ENCODE peak calls at places on chromosomes 11 and 22, in ten cellular contexts. One of them, this sample, is unnamed.
A peak's percentile ranks its signal among the peaks of the same experiment; 100 is the strongest.

GRCh38 chr11:19976281-19976941 is 183.9 kb downstream of the DBX1 start:
- DNase-seq in hepatocyte: peak; percentile 53
- DNase-seq in neural progenitor cell: no peak
- DNase-seq in mammary epithelial cell: no peak
- DNase-seq in HCT116: no peak
- DNase-seq in astrocyte: no peak
- DNase-seq in mesenchymal stem cell: no peak
- DNase-seq in GM23248: no peak
- DNase-seq in fibroblast of lung: no peak
- DNase-seq in PC-9: no peak
- DNase-seq in this sample: no peak

GRCh38 chr11:6431861-6432260 is 8.9 kb downstream of the HPX start:
- DNase-seq in hepatocyte: no peak
- DNase-seq in neural progenitor cell: no peak
- DNase-seq in mammary epithelial cell: peak; percentile 86
- DNase-seq in HCT116: peak; percentile 46
- DNase-seq in astrocyte: peak; percentile 67
- DNase-seq in mesenchymal stem cell: peak; percentile 40
- DNase-seq in GM23248: peak; percentile 94
- DNase-seq in fibroblast of lung: peak; percentile 79
- DNase-seq in PC-9: peak; percentile 83
- DNase-seq in this sample: no peak

GRCh38 chr22:39490135-39490798 is 11.8 kb upstream of the MIEF1 start:
- DNase-seq in hepatocyte: peak; percentile 76
- DNase-seq in neural progenitor cell: peak; percentile 89
- DNase-seq in mammary epithelial cell: peak; percentile 75
- DNase-seq in HCT116: peak; percentile 79
- DNase-seq in astrocyte: peak; percentile 65
- DNase-seq in mesenchymal stem cell: peak; percentile 46
- DNase-seq in GM23248: peak; percentile 91
- DNase-seq in fibroblast of lung: peak; percentile 72
- DNase-seq in PC-9: peak; percentile 68
- DNase-seq in this sample: peak; percentile 80

GRCh38 chr11:117814766-117815261 is 9.7 kb downstream of the FXYD2 start:
- DNase-seq in hepatocyte: peak; percentile 90
- DNase-seq in neural progenitor cell: peak; percentile 56
- DNase-seq in mammary epithelial cell: no peak
- DNase-seq in HCT116: no peak
- DNase-seq in astrocyte: peak; percentile 33
- DNase-seq in mesenchymal stem cell: no peak
- DNase-seq in GM23248: no peak
- DNase-seq in fibroblast of lung: peak; percentile 48
- DNase-seq in PC-9: no peak
- DNase-seq in this sample: no peak

GRCh38 chr22:22168190-22168940 is 76.2 kb upstream of the VPREB1 start:
- DNase-seq in hepatocyte: peak; percentile 23
- DNase-seq in neural progenitor cell: peak; percentile 30
- DNase-seq in mammary epithelial cell: peak; percentile 42
- DNase-seq in HCT116: peak; percentile 88
- DNase-seq in astrocyte: peak; percentile 19
- DNase-seq in mesenchymal stem cell: peak; percentile 9
- DNase-seq in GM23248: peak; percentile 21
- DNase-seq in fibroblast of lung: peak; percentile 37
- DNase-seq in PC-9: peak; percentile 0
- DNase-seq in this sample: peak; percentile 16

GRCh38 chr22:49969751-49970527 is 9.4 kb downstream of the PIM3 start:
- DNase-seq in hepatocyte: peak; percentile 15
- DNase-seq in neural progenitor cell: no peak
- DNase-seq in mammary epithelial cell: no peak
- DNase-seq in HCT116: no peak
- DNase-seq in astrocyte: no peak
- DNase-seq in mesenchymal stem cell: no peak
- DNase-seq in GM23248: no peak
- DNase-seq in fibroblast of lung: no peak
- DNase-seq in PC-9: no peak
- DNase-seq in this sample: peak; percentile 21

GRCh38 chr11:122733301-122733686 is 77.8 kb downstream of the UBASH3B start:
- DNase-seq in hepatocyte: no peak
- DNase-seq in neural progenitor cell: no peak
- DNase-seq in mammary epithelial cell: no peak
- DNase-seq in HCT116: no peak
- DNase-seq in astrocyte: peak; percentile 77
- DNase-seq in mesenchymal stem cell: peak; percentile 85
- DNase-seq in GM23248: no peak
- DNase-seq in fibroblast of lung: peak; percentile 77
- DNase-seq in PC-9: no peak
- DNase-seq in this sample: no peak

GRCh38 chr22:30033891-30034290 is 46.4 kb upstream of the HORMAD2 start:
- DNase-seq in hepatocyte: no peak
- DNase-seq in neural progenitor cell: no peak
- DNase-seq in mammary epithelial cell: no peak
- DNase-seq in HCT116: no peak
- DNase-seq in astrocyte: no peak
- DNase-seq in mesenchymal stem cell: no peak
- DNase-seq in GM23248: no peak
- DNase-seq in fibroblast of lung: no peak
- DNase-seq in PC-9: no peak
- DNase-seq in this sample: no peak

GRCh38 chr22:40525250-40525884 is 111.2 kb downstream of the MRTFA start:
- DNase-seq in hepatocyte: peak; percentile 38
- DNase-seq in neural progenitor cell: peak; percentile 41
- DNase-seq in mammary epithelial cell: peak; percentile 20
- DNase-seq in HCT116: no peak
- DNase-seq in astrocyte: no peak
- DNase-seq in mesenchymal stem cell: peak; percentile 45
- DNase-seq in GM23248: peak; percentile 63
- DNase-seq in fibroblast of lung: no peak
- DNase-seq in PC-9: peak; percentile 46
- DNase-seq in this sample: no peak

GRCh38 chr11:42770444-42771065 is 541.2 kb upstream of the API5 start:
- DNase-seq in hepatocyte: peak; percentile 64
- DNase-seq in neural progenitor cell: peak; percentile 56
- DNase-seq in mammary epithelial cell: peak; percentile 2
- DNase-seq in HCT116: no peak
- DNase-seq in astrocyte: no peak
- DNase-seq in mesenchymal stem cell: peak; percentile 15
- DNase-seq in GM23248: peak; percentile 43
- DNase-seq in fibroblast of lung: peak; percentile 3
- DNase-seq in PC-9: no peak
- DNase-seq in this sample: peak; percentile 17

GRCh38 chr11:67652965-67653845 is 2.7 kb upstream of the ACY3 start:
- DNase-seq in hepatocyte: no peak
- DNase-seq in neural progenitor cell: peak; percentile 0
- DNase-seq in mammary epithelial cell: no peak
- DNase-seq in HCT116: no peak
- DNase-seq in astrocyte: no peak
- DNase-seq in mesenchymal stem cell: no peak
- DNase-seq in GM23248: no peak
- DNase-seq in fibroblast of lung: no peak
- DNase-seq in PC-9: no peak
- DNase-seq in this sample: no peak

GRCh38 chr22:45511847-45512261 is 9.2 kb downstream of the FBLN1 start:
- DNase-seq in hepatocyte: peak; percentile 57
- DNase-seq in neural progenitor cell: no peak
- DNase-seq in mammary epithelial cell: no peak
- DNase-seq in HCT116: no peak
- DNase-seq in astrocyte: peak; percentile 88
- DNase-seq in mesenchymal stem cell: peak; percentile 91
- DNase-seq in GM23248: peak; percentile 95
- DNase-seq in fibroblast of lung: peak; percentile 91
- DNase-seq in PC-9: no peak
- DNase-seq in this sample: no peak

GRCh38 chr11:119108151-119108856 is 1.2 kb downstream of the C2CD2L start:
- DNase-seq in hepatocyte: peak; percentile 43
- DNase-seq in neural progenitor cell: peak; percentile 54
- DNase-seq in mammary epithelial cell: peak; percentile 37
- DNase-seq in HCT116: no peak
- DNase-seq in astrocyte: no peak
- DNase-seq in mesenchymal stem cell: peak; percentile 28
- DNase-seq in GM23248: peak; percentile 37
- DNase-seq in fibroblast of lung: no peak
- DNase-seq in PC-9: peak; percentile 85
- DNase-seq in this sample: peak; percentile 49

GRCh38 chr11:69156673-69157155 is 979 bp downstream of the SMIM38 start:
- DNase-seq in hepatocyte: peak; percentile 33
- DNase-seq in neural progenitor cell: no peak
- DNase-seq in mammary epithelial cell: no peak
- DNase-seq in HCT116: no peak
- DNase-seq in astrocyte: no peak
- DNase-seq in mesenchymal stem cell: peak; percentile 38
- DNase-seq in GM23248: peak; percentile 45
- DNase-seq in fibroblast of lung: peak; percentile 22
- DNase-seq in PC-9: no peak
- DNase-seq in this sample: no peak

GRCh38 chr11:117717485-117718314 is 79.3 kb downstream of the DSCAML1 start:
- DNase-seq in hepatocyte: peak; percentile 69
- DNase-seq in neural progenitor cell: peak; percentile 35
- DNase-seq in mammary epithelial cell: no peak
- DNase-seq in HCT116: no peak
- DNase-seq in astrocyte: no peak
- DNase-seq in mesenchymal stem cell: no peak
- DNase-seq in GM23248: no peak
- DNase-seq in fibroblast of lung: no peak
- DNase-seq in PC-9: peak; percentile 31
- DNase-seq in this sample: peak; percentile 75

GRCh38 chr22:42773161-42773560 is 52.5 kb upstream of the A4GALT start:
- DNase-seq in hepatocyte: no peak
- DNase-seq in neural progenitor cell: no peak
- DNase-seq in mammary epithelial cell: no peak
- DNase-seq in HCT116: no peak
- DNase-seq in astrocyte: no peak
- DNase-seq in mesenchymal stem cell: no peak
- DNase-seq in GM23248: no peak
- DNase-seq in fibroblast of lung: no peak
- DNase-seq in PC-9: no peak
- DNase-seq in this sample: peak; percentile 48

GRCh38 chr11:71456294-71456693 is 3.3 kb downstream of the NADSYN1 start:
- DNase-seq in hepatocyte: no peak
- DNase-seq in neural progenitor cell: no peak
- DNase-seq in mammary epithelial cell: no peak
- DNase-seq in HCT116: no peak
- DNase-seq in astrocyte: no peak
- DNase-seq in mesenchymal stem cell: no peak
- DNase-seq in GM23248: no peak
- DNase-seq in fibroblast of lung: no peak
- DNase-seq in PC-9: no peak
- DNase-seq in this sample: no peak

GRCh38 chr11:8631395-8632110 is 37.5 kb upstream of the STK33 start:
- DNase-seq in hepatocyte: peak; percentile 57
- DNase-seq in neural progenitor cell: no peak
- DNase-seq in mammary epithelial cell: peak; percentile 62
- DNase-seq in HCT116: no peak
- DNase-seq in astrocyte: peak; percentile 79
- DNase-seq in mesenchymal stem cell: peak; percentile 81
- DNase-seq in GM23248: peak; percentile 81
- DNase-seq in fibroblast of lung: peak; percentile 82
- DNase-seq in PC-9: no peak
- DNase-seq in this sample: no peak
- H2AFZ ChIP-seq in hepatocyte: no peak overlapping the region
- H2AFZ ChIP-seq in neural progenitor cell: no peak overlapping the region
- H2AFZ ChIP-seq in mammary epithelial cell: no peak overlapping the region
- H2AFZ ChIP-seq in HCT116: no peak overlapping the region
- H2AFZ ChIP-seq in astrocyte: no peak overlapping the region
- H2AFZ ChIP-seq in mesenchymal stem cell: no peak overlapping the region
- H2AFZ ChIP-seq in GM23248: no peak overlapping the region
- H2AFZ ChIP-seq in fibroblast of lung: no peak overlapping the region
- H2AFZ ChIP-seq in PC-9: no peak overlapping the region
- H2AFZ ChIP-seq in this sample: no peak overlapping the region

DNA sequence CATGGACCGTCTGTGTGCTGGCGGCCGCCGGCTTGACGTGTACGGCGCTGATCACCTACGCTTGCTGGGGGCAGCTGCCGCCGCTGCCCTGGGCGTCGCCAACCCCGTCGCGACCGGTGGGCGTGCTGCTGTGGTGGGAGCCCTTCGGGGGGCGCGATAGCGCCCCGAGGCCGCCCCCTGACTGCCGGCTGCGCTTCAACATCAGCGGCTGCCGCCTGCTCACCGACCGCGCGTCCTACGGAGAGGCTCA is 786 bp downstream of the FUT4 start:
- DNase-seq in hepatocyte: no peak
- DNase-seq in neural progenitor cell: no peak
- DNase-seq in mammary epithelial cell: no peak
- DNase-seq in HCT116: no peak
- DNase-seq in astrocyte: no peak
- DNase-seq in mesenchymal stem cell: no peak
- DNase-seq in GM23248: no peak
- DNase-seq in fibroblast of lung: no peak
- DNase-seq in PC-9: no peak
- DNase-seq in this sample: no peak
- H2AFZ ChIP-seq in hepatocyte: peak overlapping the region; percentile 43
- H2AFZ ChIP-seq in neural progenitor cell: peak overlapping the region; percentile 93
- H2AFZ ChIP-seq in mammary epithelial cell: peak overlapping the region; percentile 99
- H2AFZ ChIP-seq in HCT116: no peak overlapping the region
- H2AFZ ChIP-seq in astrocyte: peak overlapping the region; percentile 99
- H2AFZ ChIP-seq in mesenchymal stem cell: peak overlapping the region; percentile 98
- H2AFZ ChIP-seq in GM23248: peak overlapping the region; percentile 85
- H2AFZ ChIP-seq in fibroblast of lung: peak overlapping the region; percentile 52
- H2AFZ ChIP-seq in PC-9: peak overlapping the region; percentile 95
- H2AFZ ChIP-seq in this sample: peak overlapping the region; percentile 80

DNA sequence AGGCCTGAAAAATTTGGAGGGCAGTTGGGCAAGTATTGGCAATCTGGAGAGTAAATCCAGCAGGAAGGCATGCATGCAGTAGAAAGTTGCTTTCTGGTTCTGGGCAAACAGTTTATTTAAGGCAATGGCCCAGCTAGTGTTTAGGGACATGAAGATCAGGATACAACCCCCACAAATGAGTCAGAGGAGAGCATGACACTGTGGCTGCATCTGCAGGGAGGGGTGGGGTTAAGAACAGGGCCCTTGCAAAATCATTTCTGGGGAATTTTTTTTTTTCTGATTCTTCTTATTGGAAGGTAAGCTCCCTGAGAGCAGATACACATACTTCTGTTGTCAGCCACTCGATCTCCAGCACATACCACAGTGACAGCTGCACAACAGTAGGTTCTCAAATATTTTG is 61.1 kb downstream of the FDX1 start:
- DNase-seq in hepatocyte: no peak
- DNase-seq in neural progenitor cell: no peak
- DNase-seq in mammary epithelial cell: peak; percentile 61
- DNase-seq in HCT116: no peak
- DNase-seq in astrocyte: peak; percentile 51
- DNase-seq in mesenchymal stem cell: peak; percentile 79
- DNase-seq in GM23248: peak; percentile 85
- DNase-seq in fibroblast of lung: peak; percentile 65
- DNase-seq in PC-9: no peak
- DNase-seq in this sample: no peak
- H2AFZ ChIP-seq in hepatocyte: no peak overlapping the region
- H2AFZ ChIP-seq in neural progenitor cell: no peak overlapping the region
- H2AFZ ChIP-seq in mammary epithelial cell: no peak overlapping the region
- H2AFZ ChIP-seq in HCT116: no peak overlapping the region
- H2AFZ ChIP-seq in astrocyte: no peak overlapping the region
- H2AFZ ChIP-seq in mesenchymal stem cell: no peak overlapping the region
- H2AFZ ChIP-seq in GM23248: peak overlapping the region; percentile 18
- H2AFZ ChIP-seq in fibroblast of lung: no peak overlapping the region
- H2AFZ ChIP-seq in PC-9: no peak overlapping the region
- H2AFZ ChIP-seq in this sample: no peak overlapping the region

DNA sequence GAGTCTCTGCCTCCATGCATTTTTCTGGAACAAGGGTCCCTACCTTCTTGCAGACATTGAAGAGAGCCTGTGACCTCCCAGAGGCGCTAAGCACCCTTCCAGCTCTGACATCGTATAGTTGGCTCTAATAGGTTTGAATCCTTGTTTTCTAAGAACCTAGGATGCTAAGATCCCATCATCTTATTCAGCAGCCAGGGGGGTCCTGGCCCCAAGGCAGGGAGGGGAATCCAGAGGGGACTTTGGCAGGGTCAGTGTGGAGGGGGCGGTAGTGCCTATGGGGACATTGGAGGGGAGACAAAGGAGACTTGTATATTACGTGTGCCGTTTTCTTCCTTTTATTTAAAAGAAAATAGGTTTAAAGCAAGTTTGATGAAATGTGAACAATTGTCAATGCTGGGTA is 3.4 kb upstream of the LRRC10B start:
- DNase-seq in hepatocyte: no peak
- DNase-seq in neural progenitor cell: no peak
- DNase-seq in mammary epithelial cell: no peak
- DNase-seq in HCT116: no peak
- DNase-seq in astrocyte: no peak
- DNase-seq in mesenchymal stem cell: no peak
- DNase-seq in GM23248: no peak
- DNase-seq in fibroblast of lung: no peak
- DNase-seq in PC-9: no peak
- DNase-seq in this sample: no peak
- H2AFZ ChIP-seq in hepatocyte: no peak overlapping the region
- H2AFZ ChIP-seq in neural progenitor cell: no peak overlapping the region
- H2AFZ ChIP-seq in mammary epithelial cell: no peak overlapping the region
- H2AFZ ChIP-seq in HCT116: no peak overlapping the region
- H2AFZ ChIP-seq in astrocyte: no peak overlapping the region
- H2AFZ ChIP-seq in mesenchymal stem cell: no peak overlapping the region
- H2AFZ ChIP-seq in GM23248: no peak overlapping the region
- H2AFZ ChIP-seq in fibroblast of lung: no peak overlapping the region
- H2AFZ ChIP-seq in PC-9: no peak overlapping the region
- H2AFZ ChIP-seq in this sample: no peak overlapping the region